ENCODE peak calls at places on chromosomes 7 and 10, in seven cellular contexts. W, M, L, A, S, Z and Q are unnamed samples.

GRCh38 chr10:131790021-131790420 is 110.8 kb upstream of the PPP2R2D start:
- DNase-seq in W (peak; percentile 46), M (no peak), L (no peak), A (no peak), S (no peak), Z (peak; percentile 15), Q (no peak)

GRCh38 chr7:112748381-112748780 is 41.8 kb downstream of the TMEM168 start:
- DNase-seq in W (no peak), M (no peak), L (no peak), A (no peak), S (no peak), Z (no peak), Q (no peak)

GRCh38 chr7:41328544-41328943 is 374.3 kb downstream of the INHBA start:
- DNase-seq in W (no peak), M (no peak), L (no peak), A (no peak), S (no peak), Z (no peak), Q (no peak)

GRCh38 chr10:35208536-35208935 is 81.9 kb downstream of the CREM start:
- DNase-seq in W (no peak), M (no peak), L (no peak), A (no peak), S (no peak), Z (no peak), Q (no peak)

GRCh38 chr10:45441239-45441638 is 67.2 kb downstream of the ALOX5 start:
- DNase-seq in W (no peak), M (no peak), L (no peak), A (no peak), S (no peak), Z (no peak), Q (no peak)

GRCh38 chr7:12570148-12570528 is 382 bp upstream of the SCIN start:
- DNase-seq in W (no peak), M (peak; percentile 34), L (no peak), A (no peak), S (no peak), Z (no peak), Q (no peak)

GRCh38 chr10:52762088-52762487 is 10.5 kb downstream of the MBL2 start:
- DNase-seq in W (no peak), M (no peak), L (no peak), A (no peak), S (no peak), Z (no peak), Q (no peak)

GRCh38 chr10:117728087-117728486 is 185.5 kb downstream of the EMX2 start:
- DNase-seq in W (no peak), M (no peak), L (no peak), A (no peak), S (peak; percentile 13), Z (no peak), Q (no peak)

GRCh38 chr10:33808475-33808874 is 474.0 kb upstream of the NRP1 start:
- DNase-seq in W (no peak), M (no peak), L (no peak), A (no peak), S (no peak), Z (no peak), Q (no peak)

DNA sequence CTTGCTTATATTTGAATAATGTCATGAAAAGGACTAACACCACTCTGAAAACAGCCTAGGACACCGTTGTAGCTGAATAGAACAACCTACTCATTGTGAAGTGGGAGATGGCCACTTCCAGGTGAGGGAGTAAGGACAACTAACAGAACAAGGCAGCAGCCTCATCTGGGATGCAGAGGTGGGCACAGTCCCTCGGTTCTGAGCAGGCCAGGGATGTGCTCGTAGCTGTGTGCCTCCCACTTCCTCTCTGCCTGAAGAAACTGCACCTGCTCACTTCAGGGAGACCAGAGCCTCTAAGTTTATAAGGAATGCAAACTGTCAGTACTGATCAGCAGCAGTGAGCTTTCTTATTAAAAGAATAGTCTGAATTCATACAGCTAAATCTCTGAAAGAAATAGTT is 2.5 kb downstream of the VSTM4 start:
- DNase-seq in W (no peak), M (no peak), L (no peak), A (no peak), S (peak; percentile 7), Z (no peak), Q (no peak)
- H3K4me1 ChIP-seq in W (no peaks in the 10 kb centered on the region), M (peaks cover 44% of the 10 kb centered on the region), L (no peaks in the 10 kb centered on the region), A (no peaks in the 10 kb centered on the region), S (no peaks in the 10 kb centered on the region), Z (peaks cover 19% of the 10 kb centered on the region), Q (peaks cover 5% of the 10 kb centered on the region)

GRCh38 chr10:61902448-61903183 is 1.1 kb downstream of the ARID5B start:
- DNase-seq in W (peak; percentile 51), M (peak; percentile 62), L (no peak), A (peak; percentile 70), S (no peak), Z (peak; percentile 42), Q (no peak)

GRCh38 chr10:61903184-61903990 is 1.9 kb downstream of the ARID5B start:
- DNase-seq in W (peak; percentile 42), M (peak; percentile 78), L (peak; percentile 53), A (peak; percentile 38), S (peak; percentile 56), Z (peak; percentile 72), Q (no peak)

GRCh38 chr10:61900829-61901783 is at the start of gene ARID5B:
- DNase-seq in W (peak; percentile 68), M (peak; percentile 68), L (no peak), A (peak; percentile 68), S (peak; percentile 48), Z (peak; percentile 59), Q (no peak)

GRCh38 chr10:61899997-61900828 is 1.3 kb upstream of the ARID5B start:
- DNase-seq in W (no peak), M (peak; percentile 72), L (peak; percentile 64), A (peak; percentile 26), S (no peak), Z (peak; percentile 60), Q (no peak)

GRCh38 chr10:61901829-61902447 is 439 bp downstream of the ARID5B start:
- DNase-seq in W (no peak), M (no peak), L (no peak), A (no peak), S (peak; percentile 59), Z (no peak), Q (no peak)
- TF ChIP-seq YY1 in W (no peak), M (no peak), L (no peak), A (no peak), S (no peak), Z (no peak), Q (no peak)

DNA sequence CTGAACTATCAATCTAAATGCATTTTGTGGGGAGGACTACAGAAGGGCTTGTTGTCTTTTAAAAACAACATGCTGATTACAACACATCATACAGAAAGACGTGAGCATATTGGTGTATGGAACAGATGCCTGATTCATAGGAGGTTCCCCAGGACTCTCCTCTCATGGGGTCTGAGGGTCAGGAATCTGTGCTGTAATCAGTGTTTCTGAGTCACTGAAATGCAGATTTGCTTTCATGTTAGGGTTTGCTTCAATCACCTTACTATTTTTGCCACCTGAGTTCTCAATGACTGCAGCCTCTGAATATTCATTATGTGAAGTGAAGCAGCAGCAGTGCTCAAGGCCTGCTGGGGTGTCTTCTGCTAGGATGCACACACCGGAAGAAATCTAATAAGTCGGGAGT is 550 bp upstream of the ANK3 start:
- DNase-seq in W (no peak), M (no peak), L (no peak), A (no peak), S (no peak), Z (no peak), Q (no peak)
- H3K4me1 ChIP-seq in W (peaks cover 2% of the 10 kb centered on the region), M (peaks cover 8% of the 10 kb centered on the region), L (no peaks in the 10 kb centered on the region), A (no peaks in the 10 kb centered on the region), S (peaks cover 8% of the 10 kb centered on the region), Z (no peaks in the 10 kb centered on the region), Q (peaks cover 2% of the 10 kb centered on the region)

GRCh38 chr10:14244147-14244546 is 86.6 kb downstream of the FRMD4A start:
- DNase-seq in W (peak; percentile 32), M (no peak), L (no peak), A (no peak), S (peak; percentile 61), Z (no peak), Q (no peak)
- TF ChIP-seq YY1 in W (no peak), M (no peak), L (no peak), A (no peak), S (no peak), Z (no peak), Q (no peak)

GRCh38 chr7:83957333-83957732 is 237.3 kb downstream of the SEMA3A start:
- DNase-seq in W (no peak), M (no peak), L (no peak), A (no peak), S (no peak), Z (no peak), Q (no peak)
- H3K4me1 ChIP-seq in W (no peaks in the 10 kb centered on the region), M (no peaks in the 10 kb centered on the region), L (no peaks in the 10 kb centered on the region), A (no peaks in the 10 kb centered on the region), S (no peaks in the 10 kb centered on the region), Z (no peaks in the 10 kb centered on the region), Q (no peaks in the 10 kb centered on the region)

DNA sequence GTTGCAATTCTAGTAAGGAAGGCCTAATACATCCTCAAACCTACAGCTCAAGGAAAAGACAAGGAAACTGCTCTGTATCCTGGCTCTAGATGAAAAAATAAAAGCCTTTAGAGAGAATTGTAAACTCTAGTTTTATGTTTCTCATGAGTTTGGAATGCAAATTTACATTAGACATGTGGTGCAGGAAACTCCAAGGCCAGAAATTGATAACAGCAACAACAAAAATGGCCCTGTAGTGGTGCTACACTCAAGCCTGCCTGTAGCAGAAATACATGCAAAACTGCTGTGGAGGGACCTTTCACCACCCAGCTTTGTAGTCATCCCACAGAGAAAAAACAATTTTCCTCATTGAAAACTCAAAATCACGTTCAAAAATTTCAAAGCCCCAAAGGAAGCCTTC is 546.7 kb upstream of the LRRN3 start:
- DNase-seq in W (no peak), M (no peak), L (no peak), A (no peak), S (no peak), Z (no peak), Q (no peak)
- TF ChIP-seq YY1 in W (no peak), M (no peak), L (no peak), A (no peak), S (no peak), Z (no peak), Q (no peak)